ENCODE peak calls at places on chromosome 14, in ten cellular contexts. One of them, this sample, is unnamed.

GRCh38 chr14:33052899-33053400 is 114.3 kb downstream of the NPAS3 start:
- DNase-seq in NAMALWA: no peak
- DNase-seq in NCI-H774: peak; percentile 90
- DNase-seq in hippocampal formation: no peak
- DNase-seq in fibroblast of gingiva: no peak
- DNase-seq in effector memory CD8-positive, alpha-beta T cell: no peak
- DNase-seq in SK-MEL-5: no peak
- DNase-seq in brain microvascular endothelial cell: no peak
- DNase-seq in NCI-H2029: no peak
- DNase-seq in GM03348: no peak
- DNase-seq in this sample: peak; percentile 98

GRCh38 chr14:74841230-74842207 is 34.4 kb downstream of the PROX2 start:
- DNase-seq in NAMALWA: no peak
- DNase-seq in NCI-H774: no peak
- DNase-seq in hippocampal formation: no peak
- DNase-seq in fibroblast of gingiva: no peak
- DNase-seq in effector memory CD8-positive, alpha-beta T cell: peak; percentile 3
- DNase-seq in SK-MEL-5: no peak
- DNase-seq in brain microvascular endothelial cell: no peak
- DNase-seq in NCI-H2029: no peak
- DNase-seq in GM03348: no peak
- DNase-seq in this sample: no peak

GRCh38 chr14:30242742-30243141 is 315.1 kb upstream of the PRKD1 start:
- DNase-seq in NAMALWA: no peak
- DNase-seq in NCI-H774: no peak
- DNase-seq in hippocampal formation: no peak
- DNase-seq in fibroblast of gingiva: no peak
- DNase-seq in effector memory CD8-positive, alpha-beta T cell: no peak
- DNase-seq in SK-MEL-5: no peak
- DNase-seq in brain microvascular endothelial cell: no peak
- DNase-seq in NCI-H2029: no peak
- DNase-seq in GM03348: no peak
- DNase-seq in this sample: no peak

GRCh38 chr14:99736600-99737371 is 52.7 kb downstream of the CYP46A1 start:
- DNase-seq in NAMALWA: no peak
- DNase-seq in NCI-H774: no peak
- DNase-seq in hippocampal formation: no peak
- DNase-seq in fibroblast of gingiva: no peak
- DNase-seq in effector memory CD8-positive, alpha-beta T cell: no peak
- DNase-seq in SK-MEL-5: no peak
- DNase-seq in brain microvascular endothelial cell: no peak
- DNase-seq in NCI-H2029: no peak
- DNase-seq in GM03348: no peak
- DNase-seq in this sample: peak; percentile 57

GRCh38 chr14:91554535-91555332 is 44.6 kb upstream of the PPP4R3A start:
- DNase-seq in NAMALWA: no peak
- DNase-seq in NCI-H774: no peak
- DNase-seq in hippocampal formation: no peak
- DNase-seq in fibroblast of gingiva: no peak
- DNase-seq in effector memory CD8-positive, alpha-beta T cell: no peak
- DNase-seq in SK-MEL-5: no peak
- DNase-seq in brain microvascular endothelial cell: no peak
- DNase-seq in NCI-H2029: no peak
- DNase-seq in GM03348: no peak
- DNase-seq in this sample: no peak

GRCh38 chr14:90599748-90600507 is 203.1 kb downstream of the CALM1 start:
- DNase-seq in NAMALWA: no peak
- DNase-seq in NCI-H774: no peak
- DNase-seq in hippocampal formation: peak; percentile 47
- DNase-seq in fibroblast of gingiva: peak; percentile 43
- DNase-seq in effector memory CD8-positive, alpha-beta T cell: no peak
- DNase-seq in SK-MEL-5: peak; percentile 2
- DNase-seq in brain microvascular endothelial cell: no peak
- DNase-seq in NCI-H2029: no peak
- DNase-seq in GM03348: no peak
- DNase-seq in this sample: no peak

GRCh38 chr14:54572316-54572715 is 5.4 kb downstream of the SAMD4A start:
- DNase-seq in NAMALWA: peak; percentile 44
- DNase-seq in NCI-H774: no peak
- DNase-seq in hippocampal formation: no peak
- DNase-seq in fibroblast of gingiva: no peak
- DNase-seq in effector memory CD8-positive, alpha-beta T cell: no peak
- DNase-seq in SK-MEL-5: peak; percentile 65
- DNase-seq in brain microvascular endothelial cell: peak; percentile 24
- DNase-seq in NCI-H2029: peak; percentile 16
- DNase-seq in GM03348: no peak
- DNase-seq in this sample: no peak

GRCh38 chr14:99244960-99245340 is 27.0 kb downstream of the BCL11B start:
- DNase-seq in NAMALWA: no peak
- DNase-seq in NCI-H774: no peak
- DNase-seq in hippocampal formation: no peak
- DNase-seq in fibroblast of gingiva: no peak
- DNase-seq in effector memory CD8-positive, alpha-beta T cell: peak; percentile 9
- DNase-seq in SK-MEL-5: no peak
- DNase-seq in brain microvascular endothelial cell: no peak
- DNase-seq in NCI-H2029: no peak
- DNase-seq in GM03348: no peak
- DNase-seq in this sample: no peak

GRCh38 chr14:105855893-105856675 is 329.7 kb downstream of the TMEM121 start:
- DNase-seq in NAMALWA: peak; percentile 25
- DNase-seq in NCI-H774: no peak
- DNase-seq in hippocampal formation: no peak
- DNase-seq in fibroblast of gingiva: no peak
- DNase-seq in effector memory CD8-positive, alpha-beta T cell: no peak
- DNase-seq in SK-MEL-5: no peak
- DNase-seq in brain microvascular endothelial cell: no peak
- DNase-seq in NCI-H2029: no peak
- DNase-seq in GM03348: no peak
- DNase-seq in this sample: no peak

GRCh38 chr14:23729720-23730387 is 93.7 kb downstream of the DHRS2 start:
- DNase-seq in NAMALWA: no peak
- DNase-seq in NCI-H774: no peak
- DNase-seq in hippocampal formation: no peak
- DNase-seq in fibroblast of gingiva: no peak
- DNase-seq in effector memory CD8-positive, alpha-beta T cell: no peak
- DNase-seq in SK-MEL-5: peak; percentile 11
- DNase-seq in brain microvascular endothelial cell: no peak
- DNase-seq in NCI-H2029: no peak
- DNase-seq in GM03348: no peak
- DNase-seq in this sample: no peak

GRCh38 chr14:34222867-34223266 is 239.2 kb downstream of the SPTSSA start:
- DNase-seq in NAMALWA: no peak
- DNase-seq in NCI-H774: peak; percentile 13
- DNase-seq in hippocampal formation: no peak
- DNase-seq in fibroblast of gingiva: no peak
- DNase-seq in effector memory CD8-positive, alpha-beta T cell: no peak
- DNase-seq in SK-MEL-5: no peak
- DNase-seq in brain microvascular endothelial cell: no peak
- DNase-seq in NCI-H2029: peak; percentile 74
- DNase-seq in GM03348: no peak
- DNase-seq in this sample: no peak

GRCh38 chr14:104099096-104100041 is 13.9 kb downstream of the ASPG start:
- DNase-seq in NAMALWA: no peak
- DNase-seq in NCI-H774: no peak
- DNase-seq in hippocampal formation: no peak
- DNase-seq in fibroblast of gingiva: no peak
- DNase-seq in effector memory CD8-positive, alpha-beta T cell: no peak
- DNase-seq in SK-MEL-5: no peak
- DNase-seq in brain microvascular endothelial cell: no peak
- DNase-seq in NCI-H2029: no peak
- DNase-seq in GM03348: no peak
- DNase-seq in this sample: no peak

GRCh38 chr14:61343471-61343870 is 22.1 kb downstream of the PRKCH start:
- DNase-seq in NAMALWA: no peak
- DNase-seq in NCI-H774: no peak
- DNase-seq in hippocampal formation: no peak
- DNase-seq in fibroblast of gingiva: peak; percentile 18
- DNase-seq in effector memory CD8-positive, alpha-beta T cell: no peak
- DNase-seq in SK-MEL-5: no peak
- DNase-seq in brain microvascular endothelial cell: no peak
- DNase-seq in NCI-H2029: no peak
- DNase-seq in GM03348: no peak
- DNase-seq in this sample: no peak

GRCh38 chr14:100604126-100604501 is 16.9 kb upstream of the BEGAIN start:
- DNase-seq in NAMALWA: no peak
- DNase-seq in NCI-H774: no peak
- DNase-seq in hippocampal formation: no peak
- DNase-seq in fibroblast of gingiva: no peak
- DNase-seq in effector memory CD8-positive, alpha-beta T cell: no peak
- DNase-seq in SK-MEL-5: no peak
- DNase-seq in brain microvascular endothelial cell: no peak
- DNase-seq in NCI-H2029: no peak
- DNase-seq in GM03348: no peak
- DNase-seq in this sample: no peak

GRCh38 chr14:103624860-103625259 is 4.2 kb upstream of the KLC1 start:
- DNase-seq in NAMALWA: no peak
- DNase-seq in NCI-H774: no peak
- DNase-seq in hippocampal formation: no peak
- DNase-seq in fibroblast of gingiva: peak; percentile 50
- DNase-seq in effector memory CD8-positive, alpha-beta T cell: no peak
- DNase-seq in SK-MEL-5: peak; percentile 59
- DNase-seq in brain microvascular endothelial cell: peak; percentile 34
- DNase-seq in NCI-H2029: no peak
- DNase-seq in GM03348: peak; percentile 89
- DNase-seq in this sample: no peak

GRCh38 chr14:104985675-104986486 is at the start of gene CLBA1:
- DNase-seq in NAMALWA: peak; percentile 95
- DNase-seq in NCI-H774: peak; percentile 92
- DNase-seq in hippocampal formation: peak; percentile 74
- DNase-seq in fibroblast of gingiva: peak; percentile 89
- DNase-seq in effector memory CD8-positive, alpha-beta T cell: peak; percentile 80
- DNase-seq in SK-MEL-5: peak; percentile 90
- DNase-seq in brain microvascular endothelial cell: peak; percentile 68
- DNase-seq in NCI-H2029: peak; percentile 71
- DNase-seq in GM03348: peak; percentile 98
- DNase-seq in this sample: peak; percentile 92

GRCh38 chr14:99384446-99385417 is 95.9 kb downstream of the SETD3 start:
- DNase-seq in NAMALWA: no peak
- DNase-seq in NCI-H774: no peak
- DNase-seq in hippocampal formation: no peak
- DNase-seq in fibroblast of gingiva: no peak
- DNase-seq in effector memory CD8-positive, alpha-beta T cell: no peak
- DNase-seq in SK-MEL-5: no peak
- DNase-seq in brain microvascular endothelial cell: no peak
- DNase-seq in NCI-H2029: no peak
- DNase-seq in GM03348: no peak
- DNase-seq in this sample: no peak

GRCh38 chr14:96863327-96863985 is 66.3 kb downstream of the VRK1 start:
- DNase-seq in NAMALWA: no peak
- DNase-seq in NCI-H774: peak; percentile 16
- DNase-seq in hippocampal formation: no peak
- DNase-seq in fibroblast of gingiva: no peak
- DNase-seq in effector memory CD8-positive, alpha-beta T cell: no peak
- DNase-seq in SK-MEL-5: no peak
- DNase-seq in brain microvascular endothelial cell: no peak
- DNase-seq in NCI-H2029: no peak
- DNase-seq in GM03348: no peak
- DNase-seq in this sample: no peak

GRCh38 chr14:34213332-34213731 is 248.7 kb downstream of the SPTSSA start:
- DNase-seq in NAMALWA: no peak
- DNase-seq in NCI-H774: no peak
- DNase-seq in hippocampal formation: no peak
- DNase-seq in fibroblast of gingiva: no peak
- DNase-seq in effector memory CD8-positive, alpha-beta T cell: no peak
- DNase-seq in SK-MEL-5: no peak
- DNase-seq in brain microvascular endothelial cell: no peak
- DNase-seq in NCI-H2029: no peak
- DNase-seq in GM03348: no peak
- DNase-seq in this sample: no peak

GRCh38 chr14:75553761-75554160 is 24.7 kb upstream of the FLVCR2 start:
- DNase-seq in NAMALWA: no peak
- DNase-seq in NCI-H774: no peak
- DNase-seq in hippocampal formation: no peak
- DNase-seq in fibroblast of gingiva: no peak
- DNase-seq in effector memory CD8-positive, alpha-beta T cell: no peak
- DNase-seq in SK-MEL-5: no peak
- DNase-seq in brain microvascular endothelial cell: no peak
- DNase-seq in NCI-H2029: no peak
- DNase-seq in GM03348: no peak
- DNase-seq in this sample: no peak

GRCh38 chr14:89672636-89673279 is 255.7 kb upstream of the FOXN3 start:
- DNase-seq in NAMALWA: no peak
- DNase-seq in NCI-H774: no peak
- DNase-seq in hippocampal formation: no peak
- DNase-seq in fibroblast of gingiva: no peak
- DNase-seq in effector memory CD8-positive, alpha-beta T cell: no peak
- DNase-seq in SK-MEL-5: no peak
- DNase-seq in brain microvascular endothelial cell: peak; percentile 17
- DNase-seq in NCI-H2029: no peak
- DNase-seq in GM03348: no peak
- DNase-seq in this sample: no peak